ENCODE peak calls at places on chromosome 20, in ten cellular contexts. Y is endothelial cell; G is uterus; D is WTC11; E is ascending aorta; A is OCI-LY7; W is tibial artery; P is fibroblast of the aortic adventitia; H is CD8-positive, alpha-beta T cell; J is astrocyte of the cerebellum. S is an unnamed sample.

GRCh38 chr20:43554369-43554768 is 4.5 kb upstream of the SGK2 start:
- DNase-seq in A (no peak), P (peak), G (no peak), W (no peak), Y (no peak), E (no peak), D (no peak), H (no peak), J (no peak), S (no peak)

GRCh38 chr20:29299811-29300578 is 1957.5 kb upstream of the DEFB115 start:
- DNase-seq in P (no peak), E (no peak), A (no peak), Y (no peak), J (no peak), D (no peak), H (no peak), W (no peak), G (no peak), S (no peak)

GRCh38 chr20:1212607-1213396 is 9.5 kb downstream of the C20orf202 start:
- DNase-seq in E (peak), A (peak), P (peak), D (peak), G (peak), H (peak), J (peak), Y (peak), W (peak), S (peak)

GRCh38 chr20:52840041-52840440 is 132.1 kb upstream of the TSHZ2 start:
- DNase-seq in E (no peak), G (no peak), W (no peak), H (no peak), P (no peak), A (no peak), Y (no peak), D (no peak), J (no peak), S (no peak)

GRCh38 chr20:58482416-58482815 is 32.8 kb downstream of the APCDD1L start:
- DNase-seq in P (no peak), W (no peak), G (no peak), Y (no peak), H (no peak), E (peak), A (no peak), D (no peak), J (peak), S (no peak)

GRCh38 chr20:15512916-15513315 is 1060.3 kb downstream of the KIF16B start:
- DNase-seq in W (no peak), D (no peak), P (no peak), H (no peak), E (no peak), A (no peak), Y (no peak), G (no peak), J (no peak), S (no peak)

GRCh38 chr20:32767418-32768198 is 5.4 kb downstream of the DNMT3B start:
- DNase-seq in A (no peak), G (no peak), H (no peak), D (no peak), E (no peak), J (no peak), P (no peak), W (no peak), Y (no peak), S (no peak)

GRCh38 chr20:48359692-48360337 is 468.0 kb downstream of the PREX1 start:
- DNase-seq in G (no peak), J (no peak), D (no peak), W (no peak), P (no peak), H (no peak), Y (no peak), E (peak), A (peak), S (no peak)

GRCh38 chr20:11159728-11160127 is 485.9 kb upstream of the JAG1 start:
- DNase-seq in J (no peak), G (no peak), Y (no peak), H (no peak), D (no peak), E (no peak), W (no peak), A (no peak), P (peak), S (no peak)

GRCh38 chr20:55172310-55173002 is 697.1 kb downstream of the DOK5 start:
- DNase-seq in H (no peak), E (no peak), P (no peak), J (no peak), Y (no peak), D (no peak), G (no peak), W (no peak), A (no peak), S (no peak)

GRCh38 chr20:59789641-59790040 is 143.8 kb downstream of the SYCP2 start:
- DNase-seq in J (no peak), D (no peak), E (no peak), P (no peak), W (no peak), A (no peak), G (no peak), Y (no peak), H (no peak), S (no peak)

GRCh38 chr20:49283703-49284625 is 6.1 kb upstream of the ZNFX1 start:
- DNase-seq in A (peak), Y (no peak), E (no peak), D (no peak), H (no peak), J (no peak), G (no peak), W (no peak), P (no peak), S (peak)

GRCh38 chr20:10798811-10799210 is 125.0 kb upstream of the JAG1 start:
- DNase-seq in P (peak), H (no peak), A (no peak), G (no peak), W (no peak), J (peak), Y (no peak), E (no peak), D (no peak), S (peak)

GRCh38 chr20:57818418-57818817 is 108.6 kb upstream of the PMEPA1 start:
- DNase-seq in Y (peak), E (no peak), P (no peak), A (no peak), J (no peak), D (no peak), W (peak), G (no peak), H (no peak), S (no peak)

GRCh38 chr20:1465470-1466210 is 1.0 kb downstream of the NSFL1C start:
- DNase-seq in H (no peak), E (no peak), G (no peak), J (no peak), Y (no peak), P (peak), W (no peak), D (no peak), A (no peak), S (peak)

GRCh38 chr20:13262302-13262650 is 41.2 kb downstream of the ISM1 start:
- DNase-seq in E (no peak), J (no peak), D (no peak), A (no peak), G (no peak), P (no peak), H (no peak), W (no peak), Y (no peak), S (no peak)

GRCh38 chr20:49187330-49188100 is 619 bp downstream of the STAU1 start:
- DNase-seq in H (peak), P (peak), Y (no peak), E (no peak), G (peak), D (no peak), A (peak), J (no peak), W (peak), S (no peak)

GRCh38 chr20:18548465-18548864 is 18.8 kb upstream of the SMIM26 start:
- DNase-seq in E (no peak), A (no peak), G (no peak), J (no peak), Y (no peak), D (no peak), P (no peak), H (no peak), W (no peak), S (no peak)

GRCh38 chr20:19974621-19975435 is 42.3 kb upstream of the NAA20 start:
- DNase-seq in H (no peak), A (no peak), Y (no peak), P (peak), J (peak), D (no peak), G (peak), E (peak), W (peak), S (peak)

GRCh38 chr20:8829232-8829631 is 239.7 kb upstream of the PLCB4 start:
- DNase-seq in G (no peak), J (no peak), P (no peak), A (no peak), H (no peak), D (no peak), E (no peak), W (no peak), Y (no peak), S (peak)
- TF ChIP-seq CTCF in G (no peak), J (peak), P (no peak), A (peak), H (no peak), D (peak), E (no peak), W (no peak), Y (peak), S (no peak)

GRCh38 chr20:23340524-23340923 is 10.1 kb upstream of the NXT1 start:
- DNase-seq in W (peak), A (peak), Y (peak), J (peak), P (peak), D (peak), E (peak), H (no peak), G (peak), S (peak)
- TF ChIP-seq CTCF in W (peak), A (peak), Y (peak), J (peak), P (peak), D (peak), E (peak), H (peak), G (peak), S (peak)

GRCh38 chr20:22052025-22052527 is 346.6 kb downstream of the PAX1 start:
- DNase-seq in H (no peak), J (no peak), A (no peak), Y (no peak), G (no peak), P (no peak), D (no peak), W (no peak), E (no peak), S (no peak)
- TF ChIP-seq CTCF in H (no peak), J (no peak), A (no peak), Y (no peak), G (no peak), P (no peak), D (no peak), W (no peak), E (no peak), S (no peak)

GRCh38 chr20:47311967-47312681 is 44.4 kb downstream of the ZMYND8 start:
- DNase-seq in D (no peak), E (no peak), A (no peak), W (no peak), J (no peak), Y (no peak), G (no peak), P (no peak), H (no peak), S (no peak)
- TF ChIP-seq CTCF in D (no peak), E (no peak), A (peak), W (no peak), J (no peak), Y (peak), G (no peak), P (no peak), H (no peak), S (no peak)

GRCh38 chr20:25283221-25283951 is 35.5 kb downstream of the PYGB start:
- DNase-seq in H (no peak), P (no peak), Y (no peak), D (peak), W (peak), A (no peak), E (peak), J (no peak), G (peak), S (no peak)

GRCh38 chr20:25282034-25282781 is 34.3 kb downstream of the PYGB start:
- DNase-seq in E (peak), G (peak), J (no peak), W (peak), H (no peak), Y (no peak), D (peak), A (no peak), P (no peak), S (no peak)

GRCh38 chr20:25282796-25283195 is 34.9 kb downstream of the PYGB start:
- DNase-seq in E (peak), P (no peak), J (no peak), G (no peak), D (peak), A (no peak), H (no peak), Y (no peak), W (peak), S (no peak)

GRCh38 chr20:25285091-25285647 is 37.3 kb downstream of the PYGB start:
- DNase-seq in A (no peak), Y (no peak), P (no peak), W (peak), J (no peak), D (peak), G (no peak), H (no peak), E (peak), S (no peak)

DNA sequence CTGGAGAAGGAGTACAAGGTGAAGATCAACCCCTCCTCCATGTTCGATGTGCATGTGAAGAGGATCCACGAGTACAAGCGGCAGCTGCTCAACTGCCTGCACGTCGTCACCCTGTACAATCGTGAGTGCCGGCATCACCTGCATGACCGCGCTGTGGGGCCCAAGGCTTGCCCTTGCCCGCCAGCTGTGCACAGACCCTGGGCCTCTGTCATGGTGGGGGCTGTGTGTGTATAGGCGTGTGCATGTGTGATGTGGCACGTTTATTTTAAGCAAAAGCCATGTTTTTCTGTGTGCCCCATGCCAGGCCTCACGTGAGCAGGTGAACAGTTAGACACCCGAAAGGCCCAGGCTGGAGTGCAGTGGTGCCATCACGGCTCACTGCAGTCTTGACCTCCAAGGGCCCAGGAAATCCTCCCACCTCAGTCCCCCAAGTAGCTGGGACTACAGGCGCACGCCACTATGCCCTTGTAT is 36.3 kb downstream of the PYGB start:
- DNase-seq in E (peak), G (no peak), P (no peak), W (peak), D (peak), Y (no peak), J (no peak), A (no peak), H (no peak), S (no peak)
- TF ChIP-seq CTCF in E (no peak), G (no peak), P (no peak), W (no peak), D (no peak), Y (no peak), J (no peak), A (no peak), H (no peak), S (no peak)

GRCh38 chr20:60857708-60858107 is 394.4 kb upstream of the CDH4 start:
- DNase-seq in G (no peak), W (no peak), E (no peak), P (peak), H (no peak), A (no peak), D (no peak), Y (no peak), J (no peak), S (peak)

GRCh38 chr20:60851826-60852704 is 400.0 kb upstream of the CDH4 start:
- DNase-seq in W (no peak), Y (peak), P (no peak), H (no peak), E (no peak), A (peak), D (peak), G (no peak), J (no peak), S (peak)
- TF ChIP-seq CTCF in W (no peak), Y (peak), P (no peak), H (no peak), E (no peak), A (peak), D (peak), G (no peak), J (peak), S (peak)

GRCh38 chr20:62427172-62428007 is at the start of gene RBBP8NL:
- DNase-seq in H (no peak), W (no peak), E (no peak), P (no peak), A (no peak), G (no peak), J (no peak), D (peak), Y (no peak), S (no peak)
- TF ChIP-seq CTCF in H (no peak), W (no peak), E (no peak), P (no peak), A (no peak), G (no peak), J (no peak), D (no peak), Y (no peak), S (no peak)

DNA sequence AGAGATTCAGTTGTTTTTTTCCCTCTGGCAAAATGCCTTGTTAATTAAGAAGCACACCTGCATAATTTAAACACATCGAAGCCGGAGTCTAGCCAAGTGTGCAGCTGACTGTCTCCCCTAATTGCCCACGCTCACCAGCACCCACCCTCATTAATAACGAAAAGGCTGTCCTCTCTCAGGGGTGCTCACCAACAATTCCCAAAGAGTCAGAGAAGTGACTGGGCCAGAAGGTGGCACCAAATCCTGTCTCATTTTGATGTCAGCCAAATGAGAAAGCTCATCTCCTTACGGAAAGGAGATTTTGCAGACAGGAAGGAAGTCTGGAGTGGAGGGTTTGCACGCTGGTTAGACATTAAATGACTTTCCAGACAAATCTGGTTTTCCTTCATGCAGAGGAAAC is 60.7 kb upstream of the MC3R start:
- DNase-seq in D (no peak), A (no peak), J (no peak), H (no peak), E (no peak), G (no peak), P (no peak), W (no peak), Y (no peak), S (peak)
- TF ChIP-seq CTCF in D (no peak), A (no peak), J (no peak), H (no peak), E (no peak), G (no peak), P (no peak), W (no peak), Y (no peak), S (peak)

GRCh38 chr20:3231116-3231515 is 7.9 kb downstream of the SLC4A11 start:
- DNase-seq in E (no peak), D (no peak), P (no peak), G (no peak), H (no peak), A (no peak), W (no peak), Y (no peak), J (no peak), S (no peak)
- TF ChIP-seq CTCF in E (no peak), D (no peak), P (no peak), G (no peak), H (no peak), A (no peak), W (no peak), Y (no peak), J (no peak), S (no peak)

GRCh38 chr20:35617397-35618031 is 1.9 kb downstream of the SPAG4 start:
- DNase-seq in W (peak), H (peak), Y (peak), P (peak), E (peak), D (peak), A (peak), J (no peak), G (peak), S (peak)
- TF ChIP-seq CTCF in W (no peak), H (no peak), Y (no peak), P (peak), E (peak), D (no peak), A (peak), J (peak), G (peak), S (no peak)

S was measured in MCF 10A.